ENCODE peak calls at places on chromosomes 13 and 19, in four cellular contexts. T is right atrium auricular region, V is fibroblast of mammary gland, C is Peyer's patch. D is an unnamed sample.

GRCh38 chr19:31385744-31386143 is 36.5 kb upstream of the TSHZ3 start:
- DNase-seq in T (no peak), V (no peak), C (no peak), D (no peak)

GRCh38 chr13:74696148-74696922 is 562.1 kb upstream of the KLF12 start:
- DNase-seq in T (no peak), V (no peak), C (no peak), D (no peak)

GRCh38 chr13:46629811-46630413 is 76.9 kb downstream of the LRCH1 start:
- DNase-seq in T (no peak), V (no peak), C (no peak), D (no peak)

GRCh38 chr19:13057147-13057572 is 45.5 kb downstream of the LYL1 start:
- DNase-seq in T (no peak), V (no peak), C (no peak), D (no peak)

GRCh38 chr13:53784331-53784730 is 755.7 kb downstream of the OLFM4 start:
- DNase-seq in T (no peak), V (no peak), C (no peak), D (no peak)

GRCh38 chr19:28960586-28960985 is 252.4 kb downstream of the UQCRFS1 start:
- DNase-seq in T (no peak), V (no peak), C (no peak), D (no peak)

GRCh38 chr13:112686364-112686763 is 3.5 kb upstream of the ATP11A start:
- DNase-seq in T (peak; percentile 54), V (no peak), C (no peak), D (no peak)

GRCh38 chr13:27450921-27451461 is 627 bp upstream of the MTIF3 start:
- DNase-seq in T (no peak), V (peak; percentile 64), C (peak; percentile 70), D (no peak)

GRCh38 chr19:3785938-3786824 is at the start of gene MATK:
- DNase-seq in T (no peak), V (no peak), C (no peak), D (peak; percentile 64)

GRCh38 chr13:106846571-106846970 is 278.6 kb upstream of the ARGLU1 start:
- DNase-seq in T (no peak), V (no peak), C (no peak), D (no peak)

GRCh38 chr13:114063545-114064515 is 68.6 kb downstream of the RASA3 start:
- DNase-seq in T (peak; percentile 85), V (peak; percentile 81), C (peak; percentile 79), D (peak; percentile 40)

GRCh38 chr13:34808649-34809048 is 133.4 kb upstream of the NBEA start:
- DNase-seq in T (no peak), V (no peak), C (no peak), D (no peak)

GRCh38 chr19:21947775-21948174 is 63.0 kb downstream of the ZNF208 start:
- DNase-seq in T (no peak), V (peak; percentile 18), C (no peak), D (no peak)

GRCh38 chr19:48506138-48506733 is 5.4 kb downstream of the LMTK3 start:
- DNase-seq in T (no peak), V (peak; percentile 65), C (no peak), D (peak; percentile 20)

DNA sequence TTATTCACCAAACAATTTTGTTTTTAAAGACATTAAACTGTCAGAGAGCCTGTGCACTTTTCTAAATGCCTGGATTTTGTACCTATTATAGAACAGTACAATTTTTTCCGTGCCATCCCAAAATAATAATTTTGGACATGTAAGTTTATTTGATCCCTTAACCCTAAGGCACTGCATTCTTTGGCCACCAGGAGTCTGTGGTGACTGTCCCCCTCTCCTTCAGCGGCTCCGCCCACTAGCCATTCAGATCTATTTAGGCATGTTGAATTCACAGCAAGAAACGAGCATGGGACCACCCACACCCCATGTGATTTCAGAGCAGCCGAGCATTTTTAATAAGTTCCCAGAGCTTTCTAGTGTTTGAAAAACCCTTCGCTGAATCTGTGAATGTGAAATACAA is 567.5 kb downstream of the MYO16 start:
- DNase-seq in T (no peak), V (no peak), C (no peak), D (no peak)
- TF ChIP-seq CTCF in T (no peak), V (peak; percentile 10), C (no peak), D (no peak)

GRCh38 chr13:19153782-19154450 is 27.7 kb downstream of the TUBA3C start:
- DNase-seq in T (no peak), V (no peak), C (no peak), D (peak; percentile 30)
- TF ChIP-seq CTCF in T (no peak), V (no peak), C (no peak), D (peak; percentile 32)

DNA sequence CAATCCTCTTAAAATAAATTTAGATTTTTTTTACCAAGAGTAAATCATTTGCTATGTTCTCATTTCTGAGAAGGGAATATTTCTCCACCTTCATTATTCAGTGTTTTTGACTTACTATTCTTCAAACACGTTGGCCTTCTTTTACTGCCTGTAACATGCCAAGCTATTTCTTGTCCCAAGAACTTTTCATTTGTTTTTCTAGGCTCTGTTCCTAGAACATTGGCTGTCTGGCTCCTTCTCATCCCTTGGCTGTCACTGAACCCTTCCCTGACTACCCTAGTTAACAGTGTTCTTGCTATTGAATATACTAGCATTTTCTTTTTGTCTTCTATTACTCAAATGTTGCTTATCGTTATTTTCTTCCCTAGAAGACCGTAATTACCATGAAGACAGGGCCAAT is 248.1 kb downstream of the ITGBL1 start:
- DNase-seq in T (no peak), V (peak; percentile 84), C (no peak), D (no peak)
- TF ChIP-seq CTCF in T (no peak), V (no peak), C (no peak), D (no peak)

GRCh38 chr19:51338563-51339312 is 3.2 kb downstream of the VSIG10L start:
- DNase-seq in T (peak; percentile 88), V (peak; percentile 64), C (peak; percentile 95), D (peak; percentile 95)

GRCh38 chr19:51339687-51340656 is 2.0 kb downstream of the VSIG10L start:
- DNase-seq in T (peak; percentile 99), V (peak; percentile 93), C (peak; percentile 99), D (peak; percentile 99)

GRCh38 chr19:51337861-51338562 is 3.9 kb downstream of the VSIG10L start:
- DNase-seq in T (no peak), V (no peak), C (no peak), D (no peak)

GRCh38 chr19:51341066-51341465 is 873 bp downstream of the VSIG10L start:
- DNase-seq in T (no peak), V (no peak), C (no peak), D (no peak)

DNA sequence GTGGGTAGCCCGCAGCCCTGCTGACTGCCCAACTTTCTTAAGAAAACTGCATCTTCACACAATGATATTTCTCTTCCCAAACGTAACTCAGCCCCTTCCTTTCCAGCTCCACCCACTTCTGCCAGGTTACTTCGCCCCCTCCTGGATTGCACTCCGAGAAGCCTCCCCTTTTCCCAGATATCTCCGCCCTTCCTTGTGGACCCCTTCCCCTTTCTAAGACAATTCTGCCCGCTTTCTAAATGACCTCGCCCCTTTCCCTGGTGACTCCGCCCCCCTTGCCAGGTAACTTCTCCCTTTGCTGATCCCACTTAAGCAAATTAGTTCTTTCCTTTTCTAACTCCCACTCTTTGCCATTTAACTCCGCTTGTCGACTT is 2.6 kb downstream of the VSIG10L start:
- DNase-seq in T (no peak), V (no peak), C (no peak), D (no peak)
- TF ChIP-seq CTCF in T (no peak), V (no peak), C (no peak), D (no peak)

GRCh38 chr19:39412867-39413268 is 399 bp downstream of the PLEKHG2 start:
- DNase-seq in T (no peak), V (no peak), C (no peak), D (no peak)
- TF ChIP-seq CTCF in T (peak; percentile 20), V (no peak), C (no peak), D (no peak)

GRCh38 chr13:49099513-49099877 is 120.6 kb upstream of the MLNR start:
- DNase-seq in T (no peak), V (no peak), C (no peak), D (no peak)
- TF ChIP-seq CTCF in T (no peak), V (no peak), C (no peak), D (no peak)

DNA sequence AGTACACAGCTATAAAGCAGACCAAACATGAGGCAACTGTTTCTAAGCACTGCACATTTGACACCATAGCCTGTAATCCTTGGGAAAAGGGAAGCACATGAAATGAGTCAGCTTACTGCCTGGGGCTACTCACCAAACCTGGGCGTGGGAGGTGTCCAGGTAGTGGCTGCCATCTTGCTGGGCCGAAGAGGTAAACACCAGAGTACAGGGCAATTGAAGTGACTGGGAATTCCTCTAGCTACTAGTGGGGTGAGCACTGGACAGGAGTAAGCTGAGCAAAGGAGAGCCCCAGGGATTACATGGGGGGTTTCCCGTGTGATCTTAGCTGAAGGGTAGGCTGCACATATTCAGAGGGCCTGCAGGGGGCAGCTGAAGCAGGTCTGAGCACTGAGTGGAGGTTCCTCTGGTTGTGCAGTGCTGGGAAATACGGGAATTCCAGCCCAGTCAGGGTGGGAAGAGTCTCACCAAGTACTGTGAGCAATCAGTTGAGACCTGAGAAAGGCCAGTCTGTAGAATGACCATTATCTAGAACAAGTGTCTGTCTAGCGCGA is 140.5 kb downstream of the SLC7A1 start:
- DNase-seq in T (no peak), V (peak; percentile 35), C (no peak), D (peak; percentile 14)
- TF ChIP-seq CTCF in T (peak; percentile 30), V (peak; percentile 52), C (peak; percentile 8), D (peak; percentile 44)

DNA sequence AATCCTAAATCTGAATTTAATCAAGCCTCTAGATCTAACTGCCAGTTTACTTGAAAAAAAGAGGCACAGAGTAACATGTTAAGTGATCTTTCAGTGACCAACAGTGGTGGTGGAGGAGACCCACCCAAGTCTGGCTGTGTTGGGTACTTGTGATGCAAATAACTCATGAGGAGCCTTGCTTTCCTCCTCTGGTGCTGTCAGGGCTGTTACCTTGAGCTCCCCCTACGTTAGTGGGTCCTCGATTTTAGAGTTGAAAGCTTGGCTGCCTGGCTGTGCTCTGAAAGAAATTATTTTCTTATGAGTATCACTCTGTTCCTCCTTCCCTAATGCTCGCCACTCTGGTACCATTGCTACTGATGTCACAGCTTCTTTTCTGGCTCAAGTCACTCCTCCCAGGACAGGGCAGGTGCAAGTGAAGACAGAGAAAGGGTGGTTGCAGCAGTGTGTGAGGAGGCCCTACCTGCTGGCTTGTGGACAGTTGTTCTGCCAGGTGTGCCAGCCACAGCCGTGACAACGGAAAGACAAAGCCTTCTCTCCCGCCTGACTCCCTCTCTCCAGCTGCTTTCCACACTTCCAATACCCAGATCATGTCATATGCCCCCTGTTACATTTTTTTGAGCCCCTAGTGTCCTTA is 6.5 kb upstream of the SUPT20H start:
- DNase-seq in T (no peak), V (no peak), C (no peak), D (no peak)
- TF ChIP-seq CTCF in T (no peak), V (no peak), C (no peak), D (no peak)